ENCODE peak calls at places on chromosomes 2 and 18, in nine cellular contexts. One of them, this sample, is unnamed.

GRCh38 chr18:61991201-61991600 is 98.4 kb upstream of the RNF152 start:
- DNase-seq in kidney glomerular epithelial cell: no peak
- DNase-seq in T-helper 9 cell: no peak
- DNase-seq in GM13976: no peak
- DNase-seq in cardiac septum: no peak
- DNase-seq in activated T-cell treated with anti-CD3 and anti-CD28 coated beads, Interleukin-2, amount 50 U/mL, for 48 hours: no peak
- DNase-seq in stimulated activated CD4-positive, alpha-beta T cell treated with anti-CD3 and anti-CD28 coated beads, Interleukin-2, amount 100 ng/mL, for 24 hours: no peak
- DNase-seq in heart right ventricle: peak
- DNase-seq in Panc1: no peak
- DNase-seq in this sample: no peak

GRCh38 chr2:120937736-120938131 is 202.1 kb downstream of the GLI2 start:
- DNase-seq in activated T-cell treated with anti-CD3 and anti-CD28 coated beads, Interleukin-2, amount 50 U/mL, for 48 hours: no peak
- DNase-seq in heart right ventricle: no peak
- DNase-seq in Panc1: no peak
- DNase-seq in GM13976: no peak
- DNase-seq in stimulated activated CD4-positive, alpha-beta T cell treated with anti-CD3 and anti-CD28 coated beads, Interleukin-2, amount 100 ng/mL, for 24 hours: no peak
- DNase-seq in T-helper 9 cell: no peak
- DNase-seq in kidney glomerular epithelial cell: peak
- DNase-seq in cardiac septum: no peak
- DNase-seq in this sample: no peak

GRCh38 chr2:133516405-133517028 is 51.7 kb downstream of the NCKAP5 start:
- DNase-seq in cardiac septum: no peak
- DNase-seq in stimulated activated CD4-positive, alpha-beta T cell treated with anti-CD3 and anti-CD28 coated beads, Interleukin-2, amount 100 ng/mL, for 24 hours: no peak
- DNase-seq in activated T-cell treated with anti-CD3 and anti-CD28 coated beads, Interleukin-2, amount 50 U/mL, for 48 hours: no peak
- DNase-seq in T-helper 9 cell: no peak
- DNase-seq in Panc1: no peak
- DNase-seq in kidney glomerular epithelial cell: no peak
- DNase-seq in heart right ventricle: no peak
- DNase-seq in GM13976: no peak
- DNase-seq in this sample: no peak

GRCh38 chr18:76874643-76875389 is 52.5 kb downstream of the ZNF236 start:
- DNase-seq in Panc1: no peak
- DNase-seq in cardiac septum: no peak
- DNase-seq in T-helper 9 cell: no peak
- DNase-seq in kidney glomerular epithelial cell: no peak
- DNase-seq in stimulated activated CD4-positive, alpha-beta T cell treated with anti-CD3 and anti-CD28 coated beads, Interleukin-2, amount 100 ng/mL, for 24 hours: peak
- DNase-seq in GM13976: no peak
- DNase-seq in activated T-cell treated with anti-CD3 and anti-CD28 coated beads, Interleukin-2, amount 50 U/mL, for 48 hours: peak
- DNase-seq in heart right ventricle: no peak
- DNase-seq in this sample: peak

GRCh38 chr2:203077458-203077857 is 62.8 kb downstream of the NBEAL1 start:
- DNase-seq in activated T-cell treated with anti-CD3 and anti-CD28 coated beads, Interleukin-2, amount 50 U/mL, for 48 hours: no peak
- DNase-seq in Panc1: peak
- DNase-seq in kidney glomerular epithelial cell: no peak
- DNase-seq in stimulated activated CD4-positive, alpha-beta T cell treated with anti-CD3 and anti-CD28 coated beads, Interleukin-2, amount 100 ng/mL, for 24 hours: no peak
- DNase-seq in heart right ventricle: no peak
- DNase-seq in cardiac septum: no peak
- DNase-seq in GM13976: no peak
- DNase-seq in T-helper 9 cell: no peak
- DNase-seq in this sample: no peak

GRCh38 chr2:236659758-236660150 is 90.1 kb downstream of the ACKR3 start:
- DNase-seq in heart right ventricle: no peak
- DNase-seq in T-helper 9 cell: no peak
- DNase-seq in kidney glomerular epithelial cell: peak
- DNase-seq in stimulated activated CD4-positive, alpha-beta T cell treated with anti-CD3 and anti-CD28 coated beads, Interleukin-2, amount 100 ng/mL, for 24 hours: no peak
- DNase-seq in GM13976: no peak
- DNase-seq in activated T-cell treated with anti-CD3 and anti-CD28 coated beads, Interleukin-2, amount 50 U/mL, for 48 hours: no peak
- DNase-seq in cardiac septum: no peak
- DNase-seq in Panc1: no peak
- DNase-seq in this sample: no peak

GRCh38 chr18:54004828-54005227 is 219.6 kb downstream of the MBD2 start:
- DNase-seq in kidney glomerular epithelial cell: no peak
- DNase-seq in T-helper 9 cell: no peak
- DNase-seq in GM13976: no peak
- DNase-seq in cardiac septum: no peak
- DNase-seq in Panc1: no peak
- DNase-seq in activated T-cell treated with anti-CD3 and anti-CD28 coated beads, Interleukin-2, amount 50 U/mL, for 48 hours: no peak
- DNase-seq in heart right ventricle: no peak
- DNase-seq in stimulated activated CD4-positive, alpha-beta T cell treated with anti-CD3 and anti-CD28 coated beads, Interleukin-2, amount 100 ng/mL, for 24 hours: no peak
- DNase-seq in this sample: no peak

GRCh38 chr2:69013837-69014796 is 1.1 kb downstream of the ANTXR1 start:
- DNase-seq in Panc1: no peak
- DNase-seq in activated T-cell treated with anti-CD3 and anti-CD28 coated beads, Interleukin-2, amount 50 U/mL, for 48 hours: peak
- DNase-seq in stimulated activated CD4-positive, alpha-beta T cell treated with anti-CD3 and anti-CD28 coated beads, Interleukin-2, amount 100 ng/mL, for 24 hours: no peak
- DNase-seq in GM13976: peak
- DNase-seq in T-helper 9 cell: no peak
- DNase-seq in kidney glomerular epithelial cell: peak
- DNase-seq in cardiac septum: no peak
- DNase-seq in heart right ventricle: no peak
- DNase-seq in this sample: peak

GRCh38 chr2:27772804-27773203 is 1.3 kb downstream of the MRPL33 start:
- DNase-seq in activated T-cell treated with anti-CD3 and anti-CD28 coated beads, Interleukin-2, amount 50 U/mL, for 48 hours: no peak
- DNase-seq in kidney glomerular epithelial cell: no peak
- DNase-seq in heart right ventricle: no peak
- DNase-seq in cardiac septum: no peak
- DNase-seq in T-helper 9 cell: no peak
- DNase-seq in GM13976: no peak
- DNase-seq in stimulated activated CD4-positive, alpha-beta T cell treated with anti-CD3 and anti-CD28 coated beads, Interleukin-2, amount 100 ng/mL, for 24 hours: no peak
- DNase-seq in Panc1: no peak
- DNase-seq in this sample: no peak

GRCh38 chr18:55275042-55275897 is 312.7 kb downstream of the TCF4 start:
- DNase-seq in heart right ventricle: no peak
- DNase-seq in T-helper 9 cell: no peak
- DNase-seq in activated T-cell treated with anti-CD3 and anti-CD28 coated beads, Interleukin-2, amount 50 U/mL, for 48 hours: no peak
- DNase-seq in stimulated activated CD4-positive, alpha-beta T cell treated with anti-CD3 and anti-CD28 coated beads, Interleukin-2, amount 100 ng/mL, for 24 hours: no peak
- DNase-seq in GM13976: no peak
- DNase-seq in Panc1: no peak
- DNase-seq in kidney glomerular epithelial cell: no peak
- DNase-seq in cardiac septum: no peak
- DNase-seq in this sample: no peak

GRCh38 chr2:136065907-136066306 is 52.0 kb downstream of the CXCR4 start:
- DNase-seq in cardiac septum: no peak
- DNase-seq in T-helper 9 cell: no peak
- DNase-seq in stimulated activated CD4-positive, alpha-beta T cell treated with anti-CD3 and anti-CD28 coated beads, Interleukin-2, amount 100 ng/mL, for 24 hours: no peak
- DNase-seq in GM13976: no peak
- DNase-seq in activated T-cell treated with anti-CD3 and anti-CD28 coated beads, Interleukin-2, amount 50 U/mL, for 48 hours: no peak
- DNase-seq in kidney glomerular epithelial cell: peak
- DNase-seq in Panc1: no peak
- DNase-seq in heart right ventricle: no peak
- DNase-seq in this sample: no peak

GRCh38 chr2:64632855-64633819 is 20.6 kb downstream of the SERTAD2 start:
- DNase-seq in GM13976: no peak
- DNase-seq in heart right ventricle: no peak
- DNase-seq in activated T-cell treated with anti-CD3 and anti-CD28 coated beads, Interleukin-2, amount 50 U/mL, for 48 hours: no peak
- DNase-seq in T-helper 9 cell: no peak
- DNase-seq in Panc1: no peak
- DNase-seq in kidney glomerular epithelial cell: no peak
- DNase-seq in stimulated activated CD4-positive, alpha-beta T cell treated with anti-CD3 and anti-CD28 coated beads, Interleukin-2, amount 100 ng/mL, for 24 hours: no peak
- DNase-seq in cardiac septum: no peak
- DNase-seq in this sample: no peak

GRCh38 chr2:151478011-151478410 is 68.3 kb downstream of the RIF1 start:
- DNase-seq in heart right ventricle: no peak
- DNase-seq in T-helper 9 cell: no peak
- DNase-seq in activated T-cell treated with anti-CD3 and anti-CD28 coated beads, Interleukin-2, amount 50 U/mL, for 48 hours: no peak
- DNase-seq in GM13976: no peak
- DNase-seq in stimulated activated CD4-positive, alpha-beta T cell treated with anti-CD3 and anti-CD28 coated beads, Interleukin-2, amount 100 ng/mL, for 24 hours: no peak
- DNase-seq in Panc1: no peak
- DNase-seq in cardiac septum: no peak
- DNase-seq in kidney glomerular epithelial cell: no peak
- DNase-seq in this sample: no peak

GRCh38 chr2:36568533-36569246 is 29.3 kb downstream of the FEZ2 start:
- DNase-seq in T-helper 9 cell: no peak
- DNase-seq in stimulated activated CD4-positive, alpha-beta T cell treated with anti-CD3 and anti-CD28 coated beads, Interleukin-2, amount 100 ng/mL, for 24 hours: no peak
- DNase-seq in cardiac septum: no peak
- DNase-seq in Panc1: peak
- DNase-seq in GM13976: no peak
- DNase-seq in activated T-cell treated with anti-CD3 and anti-CD28 coated beads, Interleukin-2, amount 50 U/mL, for 48 hours: no peak
- DNase-seq in heart right ventricle: no peak
- DNase-seq in kidney glomerular epithelial cell: peak
- DNase-seq in this sample: no peak

GRCh38 chr2:95099910-95100309 is 21.7 kb downstream of the MRPS5 start:
- DNase-seq in cardiac septum: no peak
- DNase-seq in GM13976: no peak
- DNase-seq in T-helper 9 cell: no peak
- DNase-seq in heart right ventricle: no peak
- DNase-seq in activated T-cell treated with anti-CD3 and anti-CD28 coated beads, Interleukin-2, amount 50 U/mL, for 48 hours: no peak
- DNase-seq in Panc1: no peak
- DNase-seq in kidney glomerular epithelial cell: no peak
- DNase-seq in stimulated activated CD4-positive, alpha-beta T cell treated with anti-CD3 and anti-CD28 coated beads, Interleukin-2, amount 100 ng/mL, for 24 hours: no peak
- DNase-seq in this sample: no peak

GRCh38 chr2:42967959-42968674 is 175.7 kb upstream of the HAAO start:
- DNase-seq in kidney glomerular epithelial cell: no peak
- DNase-seq in GM13976: no peak
- DNase-seq in activated T-cell treated with anti-CD3 and anti-CD28 coated beads, Interleukin-2, amount 50 U/mL, for 48 hours: no peak
- DNase-seq in heart right ventricle: peak
- DNase-seq in cardiac septum: peak
- DNase-seq in T-helper 9 cell: no peak
- DNase-seq in stimulated activated CD4-positive, alpha-beta T cell treated with anti-CD3 and anti-CD28 coated beads, Interleukin-2, amount 100 ng/mL, for 24 hours: no peak
- DNase-seq in Panc1: no peak
- DNase-seq in this sample: no peak

GRCh38 chr18:54416459-54416858 is 58.8 kb downstream of the C18orf54 start:
- DNase-seq in kidney glomerular epithelial cell: peak
- DNase-seq in heart right ventricle: no peak
- DNase-seq in stimulated activated CD4-positive, alpha-beta T cell treated with anti-CD3 and anti-CD28 coated beads, Interleukin-2, amount 100 ng/mL, for 24 hours: no peak
- DNase-seq in activated T-cell treated with anti-CD3 and anti-CD28 coated beads, Interleukin-2, amount 50 U/mL, for 48 hours: no peak
- DNase-seq in T-helper 9 cell: no peak
- DNase-seq in GM13976: no peak
- DNase-seq in Panc1: no peak
- DNase-seq in cardiac septum: no peak
- DNase-seq in this sample: no peak

GRCh38 chr2:175838979-175839378 is 163.1 kb downstream of the LNPK start:
- DNase-seq in heart right ventricle: no peak
- DNase-seq in kidney glomerular epithelial cell: no peak
- DNase-seq in Panc1: no peak
- DNase-seq in cardiac septum: no peak
- DNase-seq in activated T-cell treated with anti-CD3 and anti-CD28 coated beads, Interleukin-2, amount 50 U/mL, for 48 hours: no peak
- DNase-seq in GM13976: no peak
- DNase-seq in T-helper 9 cell: no peak
- DNase-seq in stimulated activated CD4-positive, alpha-beta T cell treated with anti-CD3 and anti-CD28 coated beads, Interleukin-2, amount 100 ng/mL, for 24 hours: no peak
- DNase-seq in this sample: no peak

GRCh38 chr18:59662008-59662701 is 35.1 kb downstream of the CCBE1 start:
- DNase-seq in heart right ventricle: no peak
- DNase-seq in Panc1: no peak
- DNase-seq in cardiac septum: no peak
- DNase-seq in kidney glomerular epithelial cell: no peak
- DNase-seq in T-helper 9 cell: no peak
- DNase-seq in activated T-cell treated with anti-CD3 and anti-CD28 coated beads, Interleukin-2, amount 50 U/mL, for 48 hours: no peak
- DNase-seq in stimulated activated CD4-positive, alpha-beta T cell treated with anti-CD3 and anti-CD28 coated beads, Interleukin-2, amount 100 ng/mL, for 24 hours: no peak
- DNase-seq in GM13976: no peak
- DNase-seq in this sample: no peak

GRCh38 chr2:31748041-31748440 is 167.3 kb upstream of the SRD5A2 start:
- DNase-seq in stimulated activated CD4-positive, alpha-beta T cell treated with anti-CD3 and anti-CD28 coated beads, Interleukin-2, amount 100 ng/mL, for 24 hours: no peak
- DNase-seq in activated T-cell treated with anti-CD3 and anti-CD28 coated beads, Interleukin-2, amount 50 U/mL, for 48 hours: no peak
- DNase-seq in Panc1: no peak
- DNase-seq in cardiac septum: no peak
- DNase-seq in heart right ventricle: no peak
- DNase-seq in GM13976: no peak
- DNase-seq in T-helper 9 cell: no peak
- DNase-seq in kidney glomerular epithelial cell: no peak
- DNase-seq in this sample: no peak

GRCh38 chr2:73324126-73324525 is 30.8 kb upstream of the EGR4 start:
- DNase-seq in cardiac septum: no peak
- DNase-seq in heart right ventricle: no peak
- DNase-seq in activated T-cell treated with anti-CD3 and anti-CD28 coated beads, Interleukin-2, amount 50 U/mL, for 48 hours: no peak
- DNase-seq in Panc1: no peak
- DNase-seq in kidney glomerular epithelial cell: no peak
- DNase-seq in GM13976: no peak
- DNase-seq in stimulated activated CD4-positive, alpha-beta T cell treated with anti-CD3 and anti-CD28 coated beads, Interleukin-2, amount 100 ng/mL, for 24 hours: no peak
- DNase-seq in T-helper 9 cell: no peak
- DNase-seq in this sample: no peak

GRCh38 chr2:72719416-72719815 is 106.4 kb downstream of the EXOC6B start:
- DNase-seq in stimulated activated CD4-positive, alpha-beta T cell treated with anti-CD3 and anti-CD28 coated beads, Interleukin-2, amount 100 ng/mL, for 24 hours: no peak
- DNase-seq in cardiac septum: no peak
- DNase-seq in Panc1: no peak
- DNase-seq in T-helper 9 cell: no peak
- DNase-seq in kidney glomerular epithelial cell: peak
- DNase-seq in heart right ventricle: no peak
- DNase-seq in activated T-cell treated with anti-CD3 and anti-CD28 coated beads, Interleukin-2, amount 50 U/mL, for 48 hours: no peak
- DNase-seq in GM13976: no peak
- DNase-seq in this sample: no peak

GRCh38 chr2:47373747-47374146 is 29.2 kb upstream of the MSH2 start:
- DNase-seq in Panc1: no peak
- DNase-seq in stimulated activated CD4-positive, alpha-beta T cell treated with anti-CD3 and anti-CD28 coated beads, Interleukin-2, amount 100 ng/mL, for 24 hours: no peak
- DNase-seq in activated T-cell treated with anti-CD3 and anti-CD28 coated beads, Interleukin-2, amount 50 U/mL, for 48 hours: no peak
- DNase-seq in cardiac septum: no peak
- DNase-seq in kidney glomerular epithelial cell: no peak
- DNase-seq in heart right ventricle: no peak
- DNase-seq in T-helper 9 cell: no peak
- DNase-seq in GM13976: no peak
- DNase-seq in this sample: no peak

GRCh38 chr2:95121495-95122196 is at the start of gene MRPS5:
- DNase-seq in heart right ventricle: peak
- DNase-seq in kidney glomerular epithelial cell: peak
- DNase-seq in stimulated activated CD4-positive, alpha-beta T cell treated with anti-CD3 and anti-CD28 coated beads, Interleukin-2, amount 100 ng/mL, for 24 hours: peak
- DNase-seq in cardiac septum: peak
- DNase-seq in Panc1: no peak
- DNase-seq in GM13976: peak
- DNase-seq in activated T-cell treated with anti-CD3 and anti-CD28 coated beads, Interleukin-2, amount 50 U/mL, for 48 hours: peak
- DNase-seq in T-helper 9 cell: peak
- DNase-seq in this sample: peak

GRCh38 chr2:12762976-12763375 is 46.2 kb downstream of the TRIB2 start:
- DNase-seq in stimulated activated CD4-positive, alpha-beta T cell treated with anti-CD3 and anti-CD28 coated beads, Interleukin-2, amount 100 ng/mL, for 24 hours: no peak
- DNase-seq in activated T-cell treated with anti-CD3 and anti-CD28 coated beads, Interleukin-2, amount 50 U/mL, for 48 hours: no peak
- DNase-seq in cardiac septum: no peak
- DNase-seq in kidney glomerular epithelial cell: no peak
- DNase-seq in T-helper 9 cell: no peak
- DNase-seq in GM13976: no peak
- DNase-seq in Panc1: no peak
- DNase-seq in heart right ventricle: no peak
- DNase-seq in this sample: no peak